ENCODE peak calls at places on chromosome 10, in eight cellular contexts. T, Y, B, X, W, S, L and H are unnamed samples.

GRCh38 chr10:48711830-48712229 is 27.2 kb downstream of the WDFY4 start:
- DNase-seq in T (no peak), Y (no peak), B (no peak), X (no peak), W (no peak), S (no peak), L (no peak), H (no peak)

GRCh38 chr10:79238606-79239005 is 108.7 kb upstream of the PPIF start:
- DNase-seq in T (no peak), Y (peak), B (no peak), X (peak), W (no peak), S (no peak), L (no peak), H (no peak)

GRCh38 chr10:69504576-69505250 is 53.4 kb downstream of the TSPAN15 start:
- DNase-seq in T (no peak), Y (no peak), B (no peak), X (no peak), W (no peak), S (no peak), L (peak), H (no peak)

GRCh38 chr10:69802424-69803161 is 887 bp downstream of the COL13A1 start:
- DNase-seq in T (no peak), Y (peak), B (no peak), X (peak), W (no peak), S (no peak), L (peak), H (no peak)

GRCh38 chr10:125209591-125210373 is 49.4 kb upstream of the CTBP2 start:
- DNase-seq in T (no peak), Y (no peak), B (no peak), X (peak), W (no peak), S (no peak), L (no peak), H (no peak)

GRCh38 chr10:125162181-125162906 is 2.0 kb upstream of the CTBP2 start:
- DNase-seq in T (no peak), Y (no peak), B (no peak), X (no peak), W (no peak), S (no peak), L (no peak), H (no peak)

GRCh38 chr10:84156768-84157167 is 16.8 kb upstream of the GPR15LG start:
- DNase-seq in T (peak), Y (peak), B (no peak), X (no peak), W (no peak), S (peak), L (no peak), H (no peak)

GRCh38 chr10:50917486-50917885 is 32.1 kb upstream of the A1CF start:
- DNase-seq in T (no peak), Y (peak), B (no peak), X (peak), W (no peak), S (no peak), L (no peak), H (no peak)

GRCh38 chr10:124138195-124138882 is 44.9 kb upstream of the CHST15 start:
- DNase-seq in T (no peak), Y (no peak), B (no peak), X (peak), W (no peak), S (no peak), L (no peak), H (no peak)

GRCh38 chr10:18224626-18225445 is 84.6 kb downstream of the CACNB2 start:
- DNase-seq in T (no peak), Y (no peak), B (no peak), X (no peak), W (no peak), S (no peak), L (no peak), H (no peak)

GRCh38 chr10:28679941-28680752 is 2.8 kb downstream of the BAMBI start:
- DNase-seq in T (no peak), Y (peak), B (no peak), X (no peak), W (no peak), S (no peak), L (no peak), H (no peak)

GRCh38 chr10:110456523-110457091 is 41.1 kb upstream of the DUSP5 start:
- DNase-seq in T (no peak), Y (peak), B (no peak), X (no peak), W (no peak), S (no peak), L (no peak), H (no peak)

GRCh38 chr10:102040305-102040704 is 15.7 kb downstream of the ARMH3 start:
- DNase-seq in T (no peak), Y (no peak), B (no peak), X (no peak), W (no peak), S (no peak), L (no peak), H (no peak)

GRCh38 chr10:45552476-45552875 is 120.1 kb downstream of the ZFAND4 start:
- DNase-seq in T (no peak), Y (no peak), B (no peak), X (no peak), W (no peak), S (no peak), L (no peak), H (no peak)

GRCh38 chr10:123890761-123891146 is 853 bp downstream of the CPXM2 start:
- DNase-seq in T (no peak), Y (no peak), B (no peak), X (no peak), W (no peak), S (no peak), L (no peak), H (no peak)

GRCh38 chr10:30186371-30186875 is 127.0 kb upstream of the JCAD start:
- DNase-seq in T (no peak), Y (no peak), B (peak), X (no peak), W (no peak), S (no peak), L (no peak), H (no peak)

GRCh38 chr10:80413152-80413996 is 5.0 kb downstream of the PRXL2A start:
- DNase-seq in T (no peak), Y (peak), B (no peak), X (peak), W (no peak), S (no peak), L (peak), H (no peak)

GRCh38 chr10:69968830-69969229 is 83.8 kb upstream of the MACROH2A2 start:
- DNase-seq in T (no peak), Y (peak), B (no peak), X (no peak), W (no peak), S (no peak), L (no peak), H (no peak)

GRCh38 chr10:82887488-82887887 is 1012.5 kb downstream of the NRG3 start:
- DNase-seq in T (no peak), Y (no peak), B (peak), X (no peak), W (no peak), S (no peak), L (no peak), H (no peak)

GRCh38 chr10:49831352-49832040 is 69.4 kb upstream of the OGDHL start:
- DNase-seq in T (no peak), Y (peak), B (no peak), X (peak), W (no peak), S (no peak), L (no peak), H (no peak)

GRCh38 chr10:114565066-114565465 is 93.0 kb downstream of the ABLIM1 start:
- DNase-seq in T (no peak), Y (peak), B (no peak), X (no peak), W (no peak), S (no peak), L (no peak), H (no peak)

GRCh38 chr10:33334170-33334838 is at the start of gene NRP1:
- DNase-seq in T (no peak), Y (no peak), B (no peak), X (no peak), W (no peak), S (no peak), L (peak), H (no peak)

GRCh38 chr10:112952282-112952991 is 2.4 kb downstream of the TCF7L2 start:
- DNase-seq in T (no peak), Y (peak), B (no peak), X (peak), W (no peak), S (no peak), L (peak), H (no peak)

GRCh38 chr10:11299125-11299524 is 281.5 kb downstream of the CELF2 start:
- DNase-seq in T (no peak), Y (no peak), B (no peak), X (no peak), W (no peak), S (no peak), L (no peak), H (no peak)

GRCh38 chr10:79244841-79245504 is 102.3 kb upstream of the PPIF start:
- DNase-seq in T (peak), Y (no peak), B (no peak), X (no peak), W (no peak), S (no peak), L (no peak), H (no peak)

GRCh38 chr10:77603529-77603927 is 34.1 kb downstream of the KCNMA1 start:
- DNase-seq in T (peak), Y (peak), B (peak), X (no peak), W (no peak), S (no peak), L (no peak), H (peak)

GRCh38 chr10:35347899-35348608 is 11.7 kb downstream of the CCNY start:
- DNase-seq in T (no peak), Y (no peak), B (no peak), X (no peak), W (no peak), S (no peak), L (no peak), H (no peak)

GRCh38 chr10:132517951-132518521 is 19.6 kb upstream of the INPP5A start:
- DNase-seq in T (no peak), Y (no peak), B (no peak), X (no peak), W (no peak), S (no peak), L (peak), H (no peak)

GRCh38 chr10:22737587-22737986 is 23.2 kb upstream of the PIP4K2A start:
- DNase-seq in T (no peak), Y (peak), B (no peak), X (peak), W (no peak), S (no peak), L (peak), H (no peak)

GRCh38 chr10:132560248-132560731 is 22.7 kb downstream of the INPP5A start:
- DNase-seq in T (no peak), Y (no peak), B (no peak), X (no peak), W (no peak), S (no peak), L (no peak), H (no peak)

GRCh38 chr10:100725041-100725440 is 20.3 kb upstream of the PAX2 start:
- DNase-seq in T (no peak), Y (no peak), B (no peak), X (no peak), W (no peak), S (no peak), L (no peak), H (no peak)

GRCh38 chr10:28925154-28925663 is 247.9 kb downstream of the BAMBI start:
- DNase-seq in T (no peak), Y (no peak), B (no peak), X (no peak), W (no peak), S (no peak), L (peak), H (no peak)